ENCODE peak calls at places on chromosomes 1 and 21, in seven cellular contexts. T is stimulated activated naive CD8-positive, alpha-beta T cell treated with anti-CD3 and anti-CD28 coated beads, Interleukin-15, amount 100 ng/mL, for 72 hours; G is T-helper 2 cell; M is GF-D8; B is NCI-H748 treated with DMSO at 0.1 percent for 48 hours; Z is stimulated activated CD4-positive, alpha-beta T cell treated with anti-CD3 and anti-CD28 coated beads, Interleukin-4, amount 100 ng/mL, for 24 hours; K is hippocampal formation. U is an unnamed sample.

GRCh38 chr21:40783404-40783803 is 63.6 kb downstream of the DSCAM start:
- DNase-seq in M (no peak), B (no peak), G (no peak), K (no peak), Z (no peak), T (no peak), U (no peak)

GRCh38 chr1:226990133-226990716 is 50.1 kb downstream of the COQ8A start:
- DNase-seq in T (peak), M (no peak), Z (peak), G (no peak), B (no peak), K (no peak), U (no peak)

GRCh38 chr1:54287821-54288220 is 87.9 kb downstream of the MRPL37 start:
- DNase-seq in B (no peak), Z (no peak), T (no peak), K (no peak), G (no peak), M (no peak), U (peak)

GRCh38 chr1:91427741-91428140 is 23.1 kb upstream of the HFM1 start:
- DNase-seq in G (no peak), B (no peak), M (no peak), K (no peak), T (no peak), Z (no peak), U (no peak)

GRCh38 chr1:16020325-16020724 is 1.5 kb upstream of the CLCNKA start:
- DNase-seq in K (no peak), G (no peak), M (no peak), B (no peak), Z (no peak), T (no peak), U (no peak)

GRCh38 chr1:36486436-36487335 is 4.0 kb upstream of the CSF3R start:
- DNase-seq in G (no peak), M (peak), T (no peak), K (peak), B (peak), Z (no peak), U (peak)

GRCh38 chr21:30340714-30341573 is 3.5 kb upstream of the KRTAP27-1 start:
- DNase-seq in G (no peak), M (no peak), Z (peak), B (no peak), T (peak), K (peak), U (no peak)

GRCh38 chr1:33007190-33008050 is 29.3 kb downstream of the AK2 start:
- DNase-seq in M (no peak), T (no peak), G (no peak), K (no peak), B (no peak), Z (no peak), U (peak)

GRCh38 chr1:203289982-203290260 is 15.4 kb upstream of the BTG2 start:
- DNase-seq in B (no peak), T (no peak), K (no peak), G (no peak), M (no peak), Z (no peak), U (no peak)

GRCh38 chr1:17982197-17982596 is 125.4 kb upstream of the IGSF21 start:
- DNase-seq in G (no peak), B (no peak), K (no peak), Z (no peak), M (no peak), T (no peak), U (no peak)

GRCh38 chr1:153032677-153033308 is 1.8 kb downstream of the SPRR1B start:
- DNase-seq in Z (no peak), M (no peak), T (no peak), K (peak), G (no peak), B (no peak), U (no peak)

GRCh38 chr1:66022904-66023620 is 230.4 kb downstream of the PDE4B start:
- DNase-seq in T (no peak), Z (no peak), G (no peak), B (no peak), K (no peak), M (no peak), U (no peak)